ENCODE peak calls at places on chromosomes 16 and 17, in nine cellular contexts. E is activated CD8-positive, alpha-beta memory T cell treated with anti-CD3 and anti-CD28 coated beads for 48 hours; O is AG04450; K is kidney tubule cell; L is posterior cingulate gyrus; Y is Panc1; D is hypothalamus; X is adipocyte; R is NCI-H460. G is an unnamed sample.

GRCh38 chr17:44862278-44862914 is 14.7 kb downstream of the HIGD1B start:
- DNase-seq in L (no peak), R (no peak), Y (no peak), K (no peak), E (no peak), O (no peak), D (no peak), X (no peak), G (no peak)

GRCh38 chr16:11501583-11502138 is 85.1 kb downstream of the LITAF start:
- DNase-seq in Y (no peak), R (no peak), L (no peak), E (no peak), X (no peak), K (no peak), D (no peak), O (no peak), G (no peak)

GRCh38 chr17:54882371-54882770 is 18.3 kb upstream of the TOM1L1 start:
- DNase-seq in L (no peak), X (peak), R (no peak), O (no peak), E (no peak), D (no peak), K (no peak), Y (no peak), G (no peak)

GRCh38 chr17:33628500-33629336 is 335.6 kb upstream of the ASIC2 start:
- DNase-seq in R (no peak), Y (no peak), O (no peak), E (no peak), X (no peak), D (no peak), L (no peak), K (no peak), G (no peak)

GRCh38 chr16:74320707-74321106 is 24.1 kb downstream of the PSMD7 start:
- DNase-seq in E (no peak), R (no peak), D (no peak), O (no peak), L (no peak), K (no peak), X (no peak), Y (no peak), G (peak)

GRCh38 chr16:57701759-57702371 is 7.3 kb downstream of the DRC7 start:
- DNase-seq in D (no peak), L (no peak), R (no peak), K (no peak), E (no peak), O (no peak), Y (no peak), X (no peak), G (no peak)

GRCh38 chr17:11028349-11028748 is 190.5 kb upstream of the PIRT start:
- DNase-seq in E (no peak), X (no peak), O (no peak), R (no peak), L (no peak), Y (no peak), K (no peak), D (no peak), G (no peak)

GRCh38 chr17:15883617-15884111 is 61.3 kb upstream of the ADORA2B start:
- DNase-seq in K (peak), Y (peak), E (no peak), L (no peak), O (peak), X (peak), R (no peak), D (no peak), G (no peak)

GRCh38 chr17:13359774-13360173 is 242.0 kb downstream of the HS3ST3A1 start:
- DNase-seq in D (no peak), K (no peak), O (no peak), R (no peak), X (no peak), E (no peak), Y (no peak), L (no peak), G (no peak)

GRCh38 chr16:5502467-5502869 is 404.9 kb upstream of the EEF2KMT start:
- DNase-seq in K (peak), D (no peak), X (no peak), O (no peak), L (no peak), Y (no peak), E (no peak), R (no peak), G (no peak)

GRCh38 chr16:2715519-2715918 is 4.5 kb downstream of the PRSS27 start:
- DNase-seq in D (peak), K (peak), Y (no peak), X (peak), E (peak), O (no peak), R (peak), L (peak), G (peak)

GRCh38 chr17:75827291-75828050 is 16.7 kb downstream of the UNC13D start:
- DNase-seq in E (peak), R (peak), O (no peak), Y (no peak), D (peak), L (peak), X (peak), K (peak), G (peak)

GRCh38 chr16:732936-733335 is 6.0 kb downstream of the HAGHL start:
- DNase-seq in E (no peak), L (no peak), X (no peak), D (no peak), O (no peak), R (no peak), Y (no peak), K (no peak), G (no peak)

GRCh38 chr17:6702567-6703215 is 10.5 kb downstream of the SLC13A5 start:
- DNase-seq in O (no peak), Y (no peak), L (no peak), E (no peak), X (no peak), K (no peak), R (no peak), D (no peak), G (no peak)

GRCh38 chr16:76583466-76583865 is 306.3 kb downstream of the CNTNAP4 start:
- DNase-seq in X (peak), R (no peak), O (no peak), D (no peak), E (no peak), K (no peak), L (peak), Y (no peak), G (peak)

GRCh38 chr16:684067-684794 is at the start of gene JMJD8:
- DNase-seq in O (peak), E (peak), L (peak), Y (no peak), D (peak), K (peak), R (peak), X (peak), G (peak)

GRCh38 chr17:44331249-44331760 is 6.7 kb upstream of the SLC25A39 start:
- DNase-seq in O (no peak), L (no peak), R (peak), E (no peak), X (peak), D (peak), Y (no peak), K (peak), G (peak)

GRCh38 chr16:17572145-17572544 is 101.4 kb upstream of the XYLT1 start:
- DNase-seq in L (no peak), K (no peak), O (no peak), Y (no peak), D (no peak), R (no peak), E (no peak), X (no peak), G (no peak)

GRCh38 chr16:84898447-84898846 is 78.7 kb downstream of the CRISPLD2 start:
- DNase-seq in K (peak), E (no peak), X (no peak), Y (no peak), D (no peak), L (no peak), R (no peak), O (no peak), G (no peak)

GRCh38 chr17:71331754-71332153 is 789.1 kb upstream of the SOX9 start:
- DNase-seq in E (no peak), K (no peak), R (no peak), O (no peak), Y (no peak), L (no peak), X (no peak), D (no peak), G (no peak)

GRCh38 chr17:57603978-57604377 is 141.1 kb downstream of the CCDC182 start:
- DNase-seq in K (peak), L (no peak), E (no peak), Y (no peak), X (no peak), R (no peak), O (no peak), D (no peak), G (peak)

GRCh38 chr16:22685162-22685830 is 128.7 kb upstream of the HS3ST2 start:
- DNase-seq in R (no peak), X (no peak), D (no peak), E (no peak), Y (no peak), K (no peak), L (no peak), O (no peak), G (peak)

GRCh38 chr17:43171761-43172487 is 910 bp downstream of the NBR1 start:
- DNase-seq in E (no peak), L (no peak), D (no peak), O (peak), X (peak), Y (peak), R (peak), K (peak), G (peak)

GRCh38 chr16:65126845-65127624 is 5.2 kb upstream of the CDH11 start:
- DNase-seq in R (no peak), E (no peak), D (no peak), K (no peak), X (peak), Y (no peak), O (no peak), L (no peak), G (no peak)

GRCh38 chr16:46885960-46886763 is 2.0 kb downstream of the GPT2 start:
- DNase-seq in E (no peak), D (peak), R (no peak), Y (no peak), O (peak), X (peak), K (peak), L (no peak), G (peak)

GRCh38 chr16:51184702-51185433 is 33.8 kb upstream of the SALL1 start:
- DNase-seq in K (no peak), L (no peak), X (no peak), R (no peak), Y (no peak), D (no peak), E (no peak), O (no peak), G (no peak)

GRCh38 chr17:7281953-7282751 is 634 bp downstream of the SLC2A4 start:
- DNase-seq in E (no peak), X (no peak), D (no peak), R (no peak), L (no peak), O (no peak), K (no peak), Y (no peak), G (peak)

GRCh38 chr17:75511610-75512575 is 3.4 kb downstream of the CASKIN2 start:
- DNase-seq in D (no peak), R (no peak), K (peak), E (no peak), O (no peak), L (no peak), Y (no peak), X (no peak), G (peak)

G was measured in body of pancreas.